ENCODE peak calls at places on chromosomes 4 and X, in eight cellular contexts. M, I, D, J, H, C, U and G are unnamed samples.

GRCh38 chr4:1523033-1523432 is 116.8 kb upstream of the NKX1-1 start:
- DNase-seq in H (no peak), J (no peak), U (no peak), C (no peak), M (no peak), I (no peak), D (no peak), G (no peak)

GRCh38 chr4:186765138-186765537 is 41.5 kb upstream of the FAT1 start:
- DNase-seq in I (peak), M (no peak), H (peak), D (no peak), C (no peak), U (peak), J (no peak), G (peak)

GRCh38 chr4:148015058-148015457 is 283.2 kb downstream of the ARHGAP10 start:
- DNase-seq in U (no peak), H (peak), M (no peak), I (peak), C (peak), D (no peak), J (no peak), G (no peak)

GRCh38 chr4:87121332-87122065 is 98.9 kb downstream of the KLHL8 start:
- DNase-seq in C (no peak), H (peak), I (peak), J (no peak), U (no peak), M (peak), D (no peak), G (peak)

GRCh38 chr4:2484169-2484568 is 15.3 kb downstream of the RNF4 start:
- DNase-seq in U (no peak), M (no peak), I (no peak), H (no peak), C (no peak), D (no peak), J (no peak), G (no peak)

GRCh38 chrX:102863735-102864134 is 73.3 kb upstream of the RAB40AL start:
- DNase-seq in D (peak), I (peak), C (peak), U (peak), H (peak), M (peak), J (peak), G (peak)

GRCh38 chr4:30770049-30770549 is 49.9 kb downstream of the PCDH7 start:
- DNase-seq in J (no peak), C (no peak), U (no peak), M (peak), I (peak), H (peak), D (no peak), G (no peak)

GRCh38 chr4:76984127-76984526 is 34.6 kb downstream of the SEPTIN11 start:
- DNase-seq in U (no peak), D (no peak), H (peak), M (peak), I (peak), C (peak), J (no peak), G (no peak)